ENCODE peak calls at places on chromosomes 2 and 18, in eight cellular contexts. One of them, this sample, is unnamed.

GRCh38 chr18:78407456-78407823 is 572.2 kb upstream of the SALL3 start:
- DNase-seq in dorsolateral prefrontal cortex: no peak
- DNase-seq in ascending aorta: no peak
- DNase-seq in endothelial cell of umbilical vein: no peak
- DNase-seq in B cell: no peak
- DNase-seq in AG09319: no peak
- DNase-seq in NB4: no peak
- DNase-seq in neural crest cell: no peak
- DNase-seq in this sample: no peak

GRCh38 chr18:3071676-3072075 is 58.7 kb upstream of the LPIN2 start:
- DNase-seq in endothelial cell of umbilical vein: no peak
- DNase-seq in neural crest cell: no peak
- DNase-seq in dorsolateral prefrontal cortex: no peak
- DNase-seq in NB4: no peak
- DNase-seq in B cell: no peak
- DNase-seq in AG09319: no peak
- DNase-seq in ascending aorta: no peak
- DNase-seq in this sample: no peak

GRCh38 chr2:109321570-109321969 is 192.6 kb downstream of the SH3RF3 start:
- DNase-seq in AG09319: no peak
- DNase-seq in ascending aorta: no peak
- DNase-seq in neural crest cell: no peak
- DNase-seq in B cell: no peak
- DNase-seq in endothelial cell of umbilical vein: no peak
- DNase-seq in NB4: no peak
- DNase-seq in dorsolateral prefrontal cortex: no peak
- DNase-seq in this sample: no peak

GRCh38 chr2:168482952-168483831 is 27.1 kb downstream of the CERS6 start:
- DNase-seq in neural crest cell: no peak
- DNase-seq in NB4: no peak
- DNase-seq in dorsolateral prefrontal cortex: no peak
- DNase-seq in AG09319: no peak
- DNase-seq in ascending aorta: no peak
- DNase-seq in endothelial cell of umbilical vein: no peak
- DNase-seq in B cell: no peak
- DNase-seq in this sample: no peak

GRCh38 chr18:62781262-62781661 is 65.9 kb downstream of the PHLPP1 start:
- DNase-seq in ascending aorta: no peak
- DNase-seq in endothelial cell of umbilical vein: no peak
- DNase-seq in NB4: no peak
- DNase-seq in B cell: no peak
- DNase-seq in neural crest cell: no peak
- DNase-seq in dorsolateral prefrontal cortex: no peak
- DNase-seq in AG09319: no peak
- DNase-seq in this sample: no peak

GRCh38 chr18:42736074-42736473 is 379.4 kb downstream of the RIT2 start:
- DNase-seq in B cell: no peak
- DNase-seq in AG09319: no peak
- DNase-seq in ascending aorta: no peak
- DNase-seq in endothelial cell of umbilical vein: no peak
- DNase-seq in neural crest cell: no peak
- DNase-seq in dorsolateral prefrontal cortex: no peak
- DNase-seq in NB4: no peak
- DNase-seq in this sample: no peak

GRCh38 chr2:65357095-65357958 is 75.1 kb downstream of the SPRED2 start:
- DNase-seq in ascending aorta: no peak
- DNase-seq in NB4: peak; percentile 40
- DNase-seq in AG09319: no peak
- DNase-seq in dorsolateral prefrontal cortex: no peak
- DNase-seq in neural crest cell: no peak
- DNase-seq in endothelial cell of umbilical vein: no peak
- DNase-seq in B cell: no peak
- DNase-seq in this sample: peak; percentile 39

GRCh38 chr2:176710657-176711197 is 441.5 kb downstream of the MTX2 start:
- DNase-seq in dorsolateral prefrontal cortex: no peak
- DNase-seq in NB4: no peak
- DNase-seq in neural crest cell: no peak
- DNase-seq in AG09319: no peak
- DNase-seq in ascending aorta: no peak
- DNase-seq in B cell: no peak
- DNase-seq in endothelial cell of umbilical vein: no peak
- DNase-seq in this sample: no peak

GRCh38 chr2:150520887-150521664 is 33.6 kb upstream of the RND3 start:
- DNase-seq in dorsolateral prefrontal cortex: no peak
- DNase-seq in B cell: no peak
- DNase-seq in endothelial cell of umbilical vein: peak; percentile 24
- DNase-seq in ascending aorta: no peak
- DNase-seq in neural crest cell: no peak
- DNase-seq in NB4: no peak
- DNase-seq in AG09319: no peak
- DNase-seq in this sample: no peak

GRCh38 chr2:39851691-39852110 is 72.6 kb upstream of the THUMPD2 start:
- DNase-seq in NB4: peak; percentile 67
- DNase-seq in dorsolateral prefrontal cortex: no peak
- DNase-seq in ascending aorta: no peak
- DNase-seq in neural crest cell: no peak
- DNase-seq in endothelial cell of umbilical vein: no peak
- DNase-seq in AG09319: peak; percentile 48
- DNase-seq in B cell: no peak
- DNase-seq in this sample: peak; percentile 12

GRCh38 chr2:149526689-149527088 is 60.9 kb downstream of the MMADHC start:
- DNase-seq in AG09319: no peak
- DNase-seq in ascending aorta: no peak
- DNase-seq in dorsolateral prefrontal cortex: no peak
- DNase-seq in B cell: no peak
- DNase-seq in endothelial cell of umbilical vein: no peak
- DNase-seq in neural crest cell: no peak
- DNase-seq in NB4: no peak
- DNase-seq in this sample: no peak

DNA sequence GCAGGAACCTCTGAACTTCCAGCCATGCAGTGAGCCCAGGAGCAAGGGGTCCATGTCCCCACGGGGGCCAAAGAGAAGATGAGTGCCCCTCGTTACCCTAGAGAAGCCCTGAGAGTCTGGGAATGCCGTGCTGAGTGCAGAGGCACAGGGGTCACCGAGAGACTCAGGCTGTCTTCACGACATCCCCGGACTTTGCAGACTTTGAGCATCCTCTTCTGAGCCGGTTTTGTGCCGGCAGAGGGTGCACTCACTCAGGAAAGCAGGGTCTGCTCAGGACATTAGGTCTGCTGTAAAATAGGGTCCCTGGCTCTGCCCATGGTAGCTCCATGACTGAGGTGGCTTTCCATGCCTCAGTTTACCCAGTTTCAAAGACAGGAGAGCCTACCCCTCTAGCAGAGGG is 71.0 kb downstream of the GALNT14 start:
- DNase-seq in neural crest cell: no peak
- DNase-seq in ascending aorta: no peak
- DNase-seq in dorsolateral prefrontal cortex: no peak
- DNase-seq in B cell: no peak
- DNase-seq in AG09319: no peak
- DNase-seq in endothelial cell of umbilical vein: no peak
- DNase-seq in NB4: no peak
- DNase-seq in this sample: no peak
- TF ChIP-seq CTCF in neural crest cell: no peak
- TF ChIP-seq CTCF in ascending aorta: no peak
- TF ChIP-seq CTCF in dorsolateral prefrontal cortex: peak; percentile 10
- TF ChIP-seq CTCF in B cell: no peak
- TF ChIP-seq CTCF in AG09319: no peak
- TF ChIP-seq CTCF in endothelial cell of umbilical vein: no peak
- TF ChIP-seq CTCF in NB4: no peak
- TF ChIP-seq CTCF in this sample: no peak

GRCh38 chr2:218583983-218584850 is 15.6 kb downstream of the CNOT9 start:
- DNase-seq in NB4: peak; percentile 13
- DNase-seq in endothelial cell of umbilical vein: peak; percentile 21
- DNase-seq in neural crest cell: no peak
- DNase-seq in dorsolateral prefrontal cortex: no peak
- DNase-seq in AG09319: no peak
- DNase-seq in ascending aorta: no peak
- DNase-seq in B cell: no peak
- DNase-seq in this sample: no peak
- TF ChIP-seq CTCF in NB4: peak; percentile 19
- TF ChIP-seq CTCF in endothelial cell of umbilical vein: peak; percentile 8
- TF ChIP-seq CTCF in neural crest cell: no peak
- TF ChIP-seq CTCF in dorsolateral prefrontal cortex: no peak
- TF ChIP-seq CTCF in AG09319: no peak
- TF ChIP-seq CTCF in ascending aorta: no peak
- TF ChIP-seq CTCF in B cell: peak; percentile 14
- TF ChIP-seq CTCF in this sample: no peak

GRCh38 chr2:234136461-234136860 is 86.0 kb downstream of the SPP2 start:
- DNase-seq in B cell: no peak
- DNase-seq in AG09319: no peak
- DNase-seq in NB4: no peak
- DNase-seq in neural crest cell: no peak
- DNase-seq in endothelial cell of umbilical vein: no peak
- DNase-seq in ascending aorta: no peak
- DNase-seq in dorsolateral prefrontal cortex: no peak
- DNase-seq in this sample: peak; percentile 35
- TF ChIP-seq CTCF in B cell: no peak
- TF ChIP-seq CTCF in AG09319: no peak
- TF ChIP-seq CTCF in NB4: no peak
- TF ChIP-seq CTCF in neural crest cell: no peak
- TF ChIP-seq CTCF in endothelial cell of umbilical vein: no peak
- TF ChIP-seq CTCF in ascending aorta: no peak
- TF ChIP-seq CTCF in dorsolateral prefrontal cortex: no peak
- TF ChIP-seq CTCF in this sample: no peak

DNA sequence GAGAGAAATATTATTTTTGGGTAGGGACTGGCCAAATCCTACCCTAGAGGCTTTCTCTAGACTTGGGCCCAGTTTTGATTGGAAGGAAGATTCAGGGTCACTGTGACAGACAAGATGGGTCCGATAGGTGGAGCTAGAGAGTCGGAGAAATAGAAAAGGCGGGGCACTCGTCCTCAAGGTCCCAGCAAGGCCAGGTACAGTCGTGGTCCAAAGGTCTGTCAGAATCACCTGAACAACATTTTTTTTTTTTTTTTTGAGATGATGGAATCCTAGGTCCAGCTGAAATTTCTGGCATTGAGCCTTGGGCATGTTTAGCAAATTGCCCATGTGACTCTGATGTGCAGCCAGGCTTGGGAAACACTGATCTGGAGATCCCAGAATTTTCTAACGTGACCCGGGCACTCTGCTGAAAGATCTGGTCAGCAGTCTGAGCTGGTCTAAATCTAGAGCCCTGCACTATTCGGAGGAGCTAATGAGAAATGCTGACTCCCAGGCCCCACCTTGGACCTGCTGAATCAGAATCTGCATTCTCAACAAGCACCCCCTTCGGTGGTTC is 23.0 kb upstream of the NTSR2 start:
- DNase-seq in NB4: peak; percentile 73
- DNase-seq in AG09319: no peak
- DNase-seq in endothelial cell of umbilical vein: peak; percentile 59
- DNase-seq in dorsolateral prefrontal cortex: no peak
- DNase-seq in neural crest cell: peak; percentile 72
- DNase-seq in ascending aorta: peak; percentile 79
- DNase-seq in B cell: peak; percentile 68
- DNase-seq in this sample: peak; percentile 81
- TF ChIP-seq CTCF in NB4: peak; percentile 89
- TF ChIP-seq CTCF in AG09319: peak; percentile 89
- TF ChIP-seq CTCF in endothelial cell of umbilical vein: peak; percentile 85
- TF ChIP-seq CTCF in dorsolateral prefrontal cortex: peak; percentile 85
- TF ChIP-seq CTCF in neural crest cell: peak; percentile 83
- TF ChIP-seq CTCF in ascending aorta: peak; percentile 75
- TF ChIP-seq CTCF in B cell: peak; percentile 88
- TF ChIP-seq CTCF in this sample: peak; percentile 81

DNA sequence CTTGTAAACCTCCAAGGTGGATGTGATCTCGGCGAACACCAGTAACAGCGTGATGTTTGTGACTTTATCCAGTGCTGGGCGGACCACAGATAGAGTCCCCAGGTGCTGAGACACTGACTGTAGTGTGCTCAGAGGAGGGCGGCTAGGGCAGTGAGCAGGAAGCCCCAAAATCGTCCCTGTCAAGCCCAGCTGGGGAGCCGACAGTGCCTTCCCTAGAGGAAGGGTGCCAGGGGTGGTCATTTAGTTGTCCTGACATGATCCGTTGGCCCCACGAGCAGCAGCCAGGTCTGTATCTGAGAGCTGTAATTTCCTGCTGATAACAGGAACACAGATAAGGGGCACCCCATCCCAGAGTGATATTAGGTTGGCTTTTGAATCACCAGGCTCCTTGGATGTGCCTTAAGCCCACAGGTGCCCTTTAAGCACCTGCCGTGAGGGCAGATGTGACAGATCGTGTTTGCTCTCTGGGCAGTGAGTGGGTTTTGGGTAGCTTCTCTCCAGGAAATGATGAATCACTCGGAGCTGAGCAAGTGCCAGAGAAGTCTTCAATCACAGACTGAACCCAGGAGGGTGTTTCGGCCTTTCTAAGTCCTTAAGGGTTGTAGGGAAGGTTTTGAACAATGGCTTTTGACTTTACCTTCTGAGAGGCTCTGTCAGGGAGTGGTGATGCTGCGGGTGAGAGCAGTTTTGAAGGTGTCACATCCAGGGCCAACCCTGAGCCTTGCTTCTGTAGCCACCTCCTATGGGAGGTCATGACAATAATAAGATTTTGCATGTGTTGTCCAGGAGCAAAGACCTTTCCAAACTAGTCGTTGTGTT is 7.7 kb downstream of the LPIN1 start:
- DNase-seq in neural crest cell: no peak
- DNase-seq in AG09319: no peak
- DNase-seq in NB4: peak; percentile 69
- DNase-seq in B cell: peak; percentile 56
- DNase-seq in endothelial cell of umbilical vein: peak; percentile 86
- DNase-seq in ascending aorta: peak; percentile 70
- DNase-seq in dorsolateral prefrontal cortex: no peak
- DNase-seq in this sample: peak; percentile 89
- TF ChIP-seq CTCF in neural crest cell: no peak
- TF ChIP-seq CTCF in AG09319: no peak
- TF ChIP-seq CTCF in NB4: no peak
- TF ChIP-seq CTCF in B cell: no peak
- TF ChIP-seq CTCF in endothelial cell of umbilical vein: no peak
- TF ChIP-seq CTCF in ascending aorta: no peak
- TF ChIP-seq CTCF in dorsolateral prefrontal cortex: no peak
- TF ChIP-seq CTCF in this sample: no peak